ENCODE peak calls at places on chromosomes 7 and 10, in eight cellular contexts. W, S, A, E, O, V, U and P are unnamed samples.

GRCh38 chr10:123323884-123324283 is 169.7 kb downstream of the BUB3 start:
- DNase-seq in V (no peak), U (no peak), A (no peak), W (no peak), E (no peak), S (no peak), O (no peak), P (no peak)

GRCh38 chr10:79047875-79048638 is 20.7 kb upstream of the ZMIZ1 start:
- DNase-seq in A (no peak), W (peak; percentile 81), V (no peak), E (no peak), S (no peak), U (no peak), O (no peak), P (no peak)

GRCh38 chr10:10149899-10150298 is 867.8 kb upstream of the CELF2 start:
- DNase-seq in V (no peak), S (no peak), U (no peak), E (no peak), A (no peak), O (no peak), W (no peak), P (no peak)

GRCh38 chr10:71029411-71029881 is 141.1 kb upstream of the PCBD1 start:
- DNase-seq in S (no peak), O (no peak), U (peak; percentile 67), A (no peak), V (no peak), W (no peak), E (no peak), P (no peak)

GRCh38 chr7:130266258-130266960 is at the start of gene CPA2:
- DNase-seq in O (no peak), V (no peak), W (no peak), U (no peak), S (no peak), E (no peak), A (no peak), P (no peak)

GRCh38 chr7:141511370-141512335 is 39.6 kb upstream of the AGK start:
- DNase-seq in S (no peak), V (no peak), E (peak; percentile 13), U (no peak), O (no peak), W (peak; percentile 62), A (no peak), P (peak; percentile 14)

GRCh38 chr10:102796407-102797176 is 40.6 kb downstream of the CYP17A1 start:
- DNase-seq in W (peak; percentile 82), E (peak; percentile 54), A (no peak), V (peak; percentile 41), S (no peak), O (peak; percentile 41), U (no peak), P (peak; percentile 58)

GRCh38 chr7:2522780-2523433 is 3.3 kb downstream of the LFNG start:
- DNase-seq in W (peak; percentile 76), O (no peak), V (no peak), U (peak; percentile 99), S (no peak), E (peak; percentile 97), A (no peak), P (no peak)

GRCh38 chr10:43982250-43982649 is 333.6 kb upstream of the ZNF32 start:
- DNase-seq in O (no peak), A (no peak), E (no peak), S (no peak), U (no peak), V (no peak), W (no peak), P (no peak)

GRCh38 chr10:101056365-101057151 is 5.2 kb upstream of the KAZALD1 start:
- DNase-seq in W (no peak), A (no peak), V (no peak), E (no peak), U (no peak), O (no peak), S (no peak), P (no peak)

GRCh38 chr7:88337556-88337955 is 30.9 kb upstream of the STEAP4 start:
- DNase-seq in W (no peak), E (peak; percentile 30), U (peak; percentile 79), A (no peak), O (peak; percentile 8), S (no peak), V (no peak), P (no peak)

GRCh38 chr7:142745091-142745635 is 4.1 kb upstream of the PRSS1 start:
- DNase-seq in S (no peak), V (no peak), O (peak; percentile 56), E (no peak), A (no peak), U (no peak), W (no peak), P (no peak)

GRCh38 chr10:33095867-33096479 is 137.9 kb upstream of the ITGB1 start:
- DNase-seq in A (no peak), W (no peak), U (no peak), S (no peak), E (no peak), V (no peak), O (no peak), P (no peak)

GRCh38 chr10:104345941-104346340 is 7.7 kb upstream of the ITPRIP start:
- DNase-seq in W (no peak), V (no peak), E (no peak), S (no peak), A (no peak), U (no peak), O (no peak), P (no peak)

GRCh38 chr7:88243345-88243909 is 23.6 kb upstream of the SRI start:
- DNase-seq in U (peak; percentile 66), S (no peak), A (no peak), E (peak; percentile 79), W (no peak), O (peak; percentile 44), V (no peak), P (no peak)

GRCh38 chr7:142795339-142795863 is 24.6 kb downstream of the PRSS2 start:
- DNase-seq in S (no peak), V (no peak), W (peak; percentile 87), A (peak; percentile 51), E (peak; percentile 97), O (no peak), U (peak; percentile 78), P (no peak)

GRCh38 chr7:15822123-15822495 is 135.6 kb upstream of the MEOX2 start:
- DNase-seq in O (no peak), U (no peak), W (no peak), E (no peak), V (no peak), A (no peak), S (no peak), P (no peak)

GRCh38 chr10:89805599-89806013 is 104.2 kb downstream of the KIF20B start:
- DNase-seq in E (no peak), A (no peak), U (no peak), S (no peak), O (no peak), W (peak; percentile 66), V (no peak), P (no peak)

GRCh38 chr7:98348726-98349474 is 52.0 kb downstream of the BAIAP2L1 start:
- DNase-seq in E (peak; percentile 73), A (no peak), V (no peak), O (no peak), S (no peak), U (no peak), W (no peak), P (no peak)

GRCh38 chr7:87926581-87927461 is 7.2 kb upstream of the ADAM22 start:
- DNase-seq in W (no peak), A (no peak), O (no peak), E (peak; percentile 79), U (no peak), V (no peak), S (no peak), P (no peak)

GRCh38 chr10:69088471-69088769 is 517 bp downstream of the SRGN start:
- DNase-seq in E (no peak), W (peak; percentile 70), S (no peak), O (no peak), V (no peak), U (no peak), A (no peak), P (no peak)

GRCh38 chr7:152931583-152931982 is 172.0 kb downstream of the ACTR3B start:
- DNase-seq in S (no peak), O (no peak), E (no peak), V (no peak), A (no peak), W (no peak), U (no peak), P (no peak)

GRCh38 chr7:50339990-50340500 is 35.5 kb downstream of the IKZF1 start:
- DNase-seq in A (no peak), U (no peak), W (peak; percentile 85), V (no peak), E (no peak), S (no peak), O (no peak), P (no peak)

GRCh38 chr10:103835121-103836045 is 20.0 kb downstream of the SH3PXD2A start:
- DNase-seq in U (no peak), O (peak; percentile 87), V (no peak), S (no peak), E (no peak), A (no peak), W (no peak), P (no peak)

GRCh38 chr10:88901610-88902327 is 21.7 kb downstream of the STAMBPL1 start:
- DNase-seq in S (no peak), W (no peak), E (no peak), A (no peak), V (no peak), O (peak; percentile 80), U (no peak), P (no peak)